ENCODE peak calls at places on chromosomes 2 and 18, in eight cellular contexts. H, Y, D, E, V, Q, M and Z are unnamed samples.

GRCh38 chr2:239734436-239735005 is 290.6 kb downstream of the NDUFA10 start:
- DNase-seq in D (no peak), E (no peak), Y (no peak), M (no peak), V (no peak), Q (no peak), H (no peak), Z (no peak)

GRCh38 chr2:85743304-85743978 is 10.3 kb upstream of the ATOH8 start:
- DNase-seq in V (no peak), Y (no peak), D (no peak), H (peak), Q (no peak), E (no peak), M (no peak), Z (no peak)

GRCh38 chr2:183089192-183089851 is 10.8 kb downstream of the DUSP19 start:
- DNase-seq in Q (no peak), E (no peak), H (no peak), V (no peak), Y (no peak), M (peak), D (no peak), Z (no peak)

GRCh38 chr2:30221531-30221930 is 9.8 kb upstream of the LBH start:
- DNase-seq in V (no peak), Y (no peak), H (no peak), D (no peak), M (no peak), E (peak), Q (no peak), Z (no peak)

GRCh38 chr2:109128466-109129355 is at the start of gene SH3RF3:
- DNase-seq in M (no peak), Y (no peak), Q (peak), E (no peak), V (peak), H (peak), D (no peak), Z (no peak)

GRCh38 chr2:54767921-54768320 is 44.5 kb downstream of the EML6 start:
- DNase-seq in E (no peak), M (peak), D (no peak), Y (no peak), V (no peak), H (peak), Q (no peak), Z (no peak)

GRCh38 chr2:240407090-240407489 is 28.4 kb upstream of the GPC1 start:
- DNase-seq in Y (no peak), M (no peak), E (no peak), H (no peak), V (no peak), Q (no peak), D (no peak), Z (no peak)

GRCh38 chr2:197851451-197851850 is 47.1 kb downstream of the PLCL1 start:
- DNase-seq in H (peak), V (no peak), E (no peak), Y (no peak), M (no peak), D (no peak), Q (peak), Z (no peak)

GRCh38 chr2:73970850-73971471 is 13.7 kb upstream of the TET3 start:
- DNase-seq in M (peak), V (no peak), D (no peak), E (peak), Q (peak), H (no peak), Y (no peak), Z (peak)

GRCh38 chr2:200466703-200467418 is 43.0 kb downstream of the KCTD18 start:
- DNase-seq in E (no peak), V (no peak), M (peak), H (peak), Y (no peak), D (no peak), Q (no peak), Z (no peak)

GRCh38 chr2:89834306-89834705 is 1142.8 kb downstream of the RPIA start:
- DNase-seq in D (no peak), Q (no peak), H (no peak), V (no peak), Y (no peak), E (no peak), M (no peak), Z (no peak)

GRCh38 chr2:157874997-157875719 is 972 bp downstream of the ACVR1 start:
- DNase-seq in Y (peak), M (peak), V (peak), H (peak), E (peak), D (no peak), Q (peak), Z (no peak)

DNA sequence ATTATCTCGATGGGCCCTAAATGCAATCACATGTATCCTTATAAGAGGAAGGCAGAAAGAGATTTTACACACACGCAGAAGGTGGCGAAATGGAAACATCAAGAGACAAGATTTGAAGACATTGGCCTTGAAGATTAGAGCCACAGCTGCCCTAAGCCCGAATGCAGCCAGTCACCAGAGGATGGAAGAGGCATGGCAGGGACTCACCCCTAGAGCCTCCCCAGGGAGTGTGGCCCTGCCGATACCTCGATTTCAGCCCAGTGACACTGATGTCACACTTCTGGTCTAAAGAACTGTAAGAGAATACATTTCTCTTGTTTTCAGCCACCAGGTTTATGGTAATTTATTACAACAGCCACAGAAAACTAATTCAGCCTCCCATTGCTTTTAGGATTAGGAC is 17.4 kb downstream of the TTC39C start:
- DNase-seq in H (no peak), D (no peak), Y (no peak), V (no peak), M (no peak), E (no peak), Q (no peak), Z (no peak)
- H3K4me3 ChIP-seq in H (no peak), D (no peak), Y (no peak), V (no peak), M (no peak), E (no peak), Q (no peak), Z (no peak)

GRCh38 chr2:21052044-21052443 is 8.2 kb upstream of the APOB start:
- DNase-seq in E (no peak), D (no peak), H (no peak), Y (no peak), V (no peak), Q (peak), M (no peak), Z (no peak)
- TF ChIP-seq CTCF in E (no peak), D (no peak), H (no peak), Y (no peak), V (no peak), Q (no peak), M (no peak), Z (no peak)

DNA sequence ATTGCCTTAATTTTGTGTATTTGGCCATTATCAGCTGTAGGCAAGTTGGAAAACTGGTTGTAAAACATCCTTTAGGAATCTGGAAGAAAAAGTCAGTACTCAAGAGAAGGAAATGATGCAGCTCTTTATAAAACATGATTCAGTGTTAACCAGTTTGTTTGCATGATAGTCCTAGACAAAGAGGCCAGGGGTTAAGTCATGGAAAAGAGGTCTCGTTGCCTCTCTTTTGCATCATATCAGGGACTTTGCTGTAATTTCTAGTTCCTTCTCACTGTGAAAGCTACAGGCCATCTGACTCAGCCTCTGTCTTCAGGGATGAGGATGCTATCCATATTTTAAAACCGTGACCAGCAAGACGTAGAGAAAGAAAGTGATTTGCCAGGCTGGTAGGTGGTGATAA is 38.0 kb downstream of the NPAS2 start:
- DNase-seq in V (no peak), M (no peak), Y (no peak), E (no peak), H (peak), Q (no peak), D (no peak), Z (no peak)
- H3K4me3 ChIP-seq in V (no peak), M (no peak), Y (no peak), E (no peak), H (no peak), Q (no peak), D (no peak), Z (no peak)

GRCh38 chr2:126222316-126222715 is 433.6 kb upstream of the GYPC start:
- DNase-seq in Y (no peak), D (no peak), M (no peak), E (no peak), V (no peak), H (no peak), Q (no peak), Z (no peak)

GRCh38 chr2:126224766-126225165 is 431.2 kb upstream of the GYPC start:
- DNase-seq in M (no peak), H (no peak), Y (no peak), V (no peak), D (no peak), Q (no peak), E (no peak), Z (no peak)

GRCh38 chr2:126221506-126221905 is 434.5 kb upstream of the GYPC start:
- DNase-seq in Y (no peak), V (no peak), Q (no peak), E (no peak), D (no peak), M (no peak), H (no peak), Z (no peak)

GRCh38 chr2:126227250-126227649 is 428.7 kb upstream of the GYPC start:
- DNase-seq in E (no peak), Y (no peak), M (no peak), H (peak), V (peak), D (no peak), Q (peak), Z (no peak)
- TF ChIP-seq CTCF in E (no peak), Y (no peak), M (peak), H (no peak), V (peak), D (no peak), Q (peak), Z (peak)

DNA sequence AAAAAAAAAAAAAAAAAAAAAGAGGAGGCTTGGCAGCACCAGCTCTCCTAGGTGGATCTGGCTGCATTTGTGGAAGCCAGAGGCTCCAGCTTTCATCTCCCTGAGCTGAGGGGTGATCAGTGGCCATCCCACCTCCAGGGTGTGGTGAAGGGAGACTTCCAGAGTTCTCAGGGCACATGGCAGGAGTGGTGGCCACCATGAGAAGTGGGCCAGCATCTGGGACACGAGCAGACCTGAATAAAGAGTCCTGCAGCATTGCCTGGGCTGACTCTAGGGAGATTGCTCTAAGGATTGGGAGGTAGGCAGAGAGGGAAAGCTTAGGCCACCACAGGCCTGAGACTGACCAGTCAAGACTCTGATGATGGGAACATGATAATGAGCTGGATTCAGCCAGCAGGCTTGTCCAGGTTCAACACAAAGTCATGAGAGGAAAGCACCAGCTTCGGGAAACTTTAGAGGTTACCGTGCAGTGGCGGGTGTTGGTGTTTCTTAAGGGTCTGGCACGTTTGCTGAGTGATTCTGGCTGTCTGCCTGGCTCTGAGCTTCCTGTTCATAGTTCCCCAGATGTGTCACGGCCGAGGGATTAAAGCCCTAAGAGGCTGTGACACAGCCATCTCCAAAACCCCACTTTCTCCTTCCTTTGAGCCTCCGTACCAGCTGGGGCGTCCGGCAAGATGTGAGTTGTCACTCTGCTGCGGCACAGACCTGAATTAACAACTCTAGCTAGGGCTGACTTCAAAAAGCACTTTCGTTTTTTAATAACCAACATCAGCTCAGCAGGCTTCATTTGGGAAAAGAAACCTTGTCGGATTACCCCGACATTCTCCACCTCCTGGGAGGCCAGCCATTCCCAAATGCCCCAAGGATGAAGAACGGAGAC is 38.3 kb upstream of the IL1R1 start:
- DNase-seq in Y (peak), V (peak), E (peak), H (peak), M (no peak), Q (no peak), D (no peak), Z (no peak)
- H3K4me3 ChIP-seq in Y (peak), V (peak), E (peak), H (peak), M (no peak), Q (no peak), D (no peak), Z (no peak)

GRCh38 chr2:63078852-63079606 is 28.4 kb downstream of the OTX1 start:
- DNase-seq in M (peak), V (peak), D (peak), Y (no peak), Q (peak), E (no peak), H (no peak), Z (no peak)
- TF ChIP-seq CTCF in M (peak), V (peak), D (peak), Y (peak), Q (peak), E (no peak), H (peak), Z (peak)

GRCh38 chr2:173941567-173941966 is 23.6 kb downstream of the SP3 start:
- DNase-seq in H (no peak), E (no peak), D (no peak), Q (no peak), M (no peak), Y (no peak), V (no peak), Z (no peak)

GRCh38 chr2:173947131-173947530 is 18.0 kb downstream of the SP3 start:
- DNase-seq in E (no peak), V (no peak), M (no peak), D (no peak), Y (no peak), H (peak), Q (no peak), Z (no peak)

GRCh38 chr2:173943139-173943538 is 22.0 kb downstream of the SP3 start:
- DNase-seq in D (no peak), M (no peak), H (no peak), V (no peak), Q (no peak), E (no peak), Y (no peak), Z (no peak)

GRCh38 chr2:173940208-173941020 is 24.8 kb downstream of the SP3 start:
- DNase-seq in M (no peak), E (no peak), V (no peak), Q (no peak), H (no peak), Y (no peak), D (no peak), Z (no peak)

DNA sequence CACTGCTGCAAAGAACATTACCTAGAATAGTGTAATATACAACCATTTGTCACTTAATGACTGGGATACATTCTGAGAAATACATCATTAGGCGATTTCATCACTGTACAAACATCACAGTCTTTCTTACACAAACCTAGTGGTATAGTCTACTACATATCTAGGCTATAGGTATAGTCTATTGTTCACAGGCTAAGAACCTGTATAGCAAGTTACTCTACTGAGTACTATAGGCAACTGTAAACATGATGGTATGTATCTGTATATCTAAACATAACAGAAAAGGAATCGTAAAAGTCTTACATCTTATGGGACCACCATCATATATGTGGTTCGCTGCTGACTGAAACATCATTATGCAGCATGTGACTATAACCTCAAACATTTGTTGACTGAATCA is 21.4 kb downstream of the SP3 start:
- DNase-seq in Q (no peak), D (no peak), H (no peak), Y (no peak), M (no peak), V (no peak), E (no peak), Z (no peak)
- H3K4me3 ChIP-seq in Q (no peak), D (no peak), H (no peak), Y (no peak), M (no peak), V (no peak), E (no peak), Z (no peak)

DNA sequence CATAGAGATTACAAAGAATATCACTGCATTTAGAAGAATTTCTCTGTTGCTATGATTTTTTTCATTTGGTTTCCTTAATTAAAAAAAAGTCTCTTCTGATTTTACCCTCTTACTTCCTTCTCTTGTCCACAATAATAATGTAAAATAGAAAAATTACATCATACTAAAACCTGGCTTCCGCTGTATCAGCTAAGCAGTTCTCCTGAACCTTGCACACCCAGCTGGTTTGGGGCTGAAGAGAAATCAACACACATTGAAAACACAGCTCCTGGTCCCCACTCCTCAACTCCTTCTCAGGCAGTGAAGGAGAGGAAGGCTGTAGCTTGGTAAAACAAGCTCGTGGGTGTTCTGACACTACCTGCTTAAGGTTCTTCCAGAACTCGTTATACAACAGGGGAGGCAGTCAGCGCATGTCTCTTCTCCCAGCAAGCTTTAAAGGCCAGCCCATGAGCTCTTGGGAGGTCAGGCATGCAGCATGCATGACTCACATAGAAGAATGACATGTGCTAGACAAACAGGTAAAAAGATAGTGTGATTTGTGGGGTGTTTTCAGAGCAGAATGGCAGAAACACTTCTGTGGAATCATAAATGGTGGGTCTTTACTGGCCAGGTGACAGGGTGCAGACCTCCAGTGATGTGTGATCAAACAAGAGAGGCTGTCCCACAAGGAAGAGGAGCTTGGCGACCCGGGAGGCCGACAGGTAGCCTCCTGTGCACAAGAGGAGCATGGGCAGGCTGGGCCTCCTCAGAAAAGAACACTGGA is 69.1 kb downstream of the UXS1 start:
- DNase-seq in E (no peak), M (no peak), Y (no peak), D (no peak), H (peak), V (no peak), Q (no peak), Z (no peak)
- TF ChIP-seq CTCF in E (no peak), M (no peak), Y (no peak), D (no peak), H (no peak), V (no peak), Q (no peak), Z (no peak)